ENCODE peak calls at places on chromosomes 1 and 21, in eight cellular contexts. T is PC-3, Z is hepatocyte, B is MM.1S, W is HCT116, V is GM23338, N is GM23248, S is PC-9. D is an unnamed sample.

GRCh38 chr1:229058111-229058551 is 212.8 kb upstream of the RAB4A start:
- DNase-seq in V (no peak), Z (no peak), N (no peak), B (no peak), S (no peak), T (no peak), W (no peak), D (no peak)

GRCh38 chr1:46315669-46316403 is 12.3 kb downstream of the UQCRH start:
- DNase-seq in N (peak; percentile 61), V (no peak), B (no peak), T (peak; percentile 63), Z (no peak), S (no peak), W (no peak), D (no peak)

GRCh38 chr1:59329412-59330053 is 32.6 kb downstream of the FGGY start:
- DNase-seq in S (no peak), T (no peak), W (no peak), Z (no peak), B (no peak), V (peak; percentile 16), N (no peak), D (no peak)

GRCh38 chr1:245085508-245086095 is 69.2 kb upstream of the KIF26B start:
- DNase-seq in S (no peak), B (no peak), N (peak; percentile 98), W (peak; percentile 43), Z (peak; percentile 39), T (peak; percentile 75), V (no peak), D (no peak)

GRCh38 chr21:37780991-37781983 is 135.0 kb downstream of the KCNJ6 start:
- DNase-seq in B (no peak), W (no peak), N (peak; percentile 43), Z (no peak), S (no peak), V (no peak), T (no peak), D (no peak)

GRCh38 chr1:96698332-96698983 is 23.1 kb upstream of the PTBP2 start:
- DNase-seq in T (no peak), S (no peak), Z (no peak), N (no peak), V (no peak), B (no peak), W (no peak), D (no peak)

GRCh38 chr1:14113841-14114567 is 414.0 kb downstream of the PRDM2 start:
- DNase-seq in T (peak; percentile 73), W (no peak), S (peak; percentile 1), V (peak; percentile 93), B (peak; percentile 74), Z (peak; percentile 78), N (peak; percentile 79), D (peak; percentile 92)

GRCh38 chr1:62377043-62377562 is 57.9 kb upstream of the KANK4 start:
- DNase-seq in V (no peak), W (no peak), B (no peak), S (no peak), N (no peak), Z (no peak), T (no peak), D (no peak)

GRCh38 chr1:173525936-173526335 is 48.8 kb downstream of the PRDX6 start:
- DNase-seq in S (no peak), T (no peak), N (no peak), B (peak; percentile 2), V (no peak), Z (no peak), W (no peak), D (no peak)

GRCh38 chr1:228157381-228158126 is 7.8 kb downstream of the GJC2 start:
- DNase-seq in V (no peak), S (no peak), Z (no peak), N (no peak), W (no peak), T (no peak), B (no peak), D (no peak)

GRCh38 chr1:7885513-7886298 is 32.8 kb upstream of the UTS2 start:
- DNase-seq in T (peak; percentile 34), Z (peak; percentile 14), W (peak; percentile 63), S (peak; percentile 98), B (no peak), V (peak; percentile 98), N (peak; percentile 11), D (peak; percentile 4)

GRCh38 chr1:238960071-238960470 is 426.3 kb upstream of the CHRM3 start:
- DNase-seq in V (no peak), W (no peak), S (no peak), T (peak; percentile 97), N (peak; percentile 36), B (no peak), Z (no peak), D (no peak)

GRCh38 chr1:198267921-198268320 is 111.1 kb downstream of the NEK7 start:
- DNase-seq in Z (no peak), B (no peak), W (no peak), T (peak; percentile 39), V (no peak), N (peak; percentile 60), S (no peak), D (no peak)

GRCh38 chr1:47675721-47676120 is 237.9 kb downstream of the FOXD2 start:
- DNase-seq in B (no peak), Z (no peak), T (no peak), N (no peak), W (no peak), S (no peak), V (no peak), D (no peak)

GRCh38 chr21:26833011-26833410 is 12.2 kb downstream of the ADAMTS1 start:
- DNase-seq in N (no peak), Z (no peak), B (no peak), S (no peak), V (no peak), T (no peak), W (no peak), D (no peak)

GRCh38 chr1:192739476-192740184 is 69.2 kb upstream of the RGS2 start:
- DNase-seq in B (no peak), S (no peak), N (no peak), V (peak; percentile 11), W (no peak), Z (no peak), T (no peak), D (no peak)

GRCh38 chr1:74714429-74715362 is 18.2 kb downstream of the CRYZ start:
- DNase-seq in W (no peak), T (no peak), S (no peak), V (no peak), Z (no peak), B (no peak), N (no peak), D (no peak)

GRCh38 chr21:42156690-42157605 is 62.0 kb upstream of the ABCG1 start:
- DNase-seq in T (no peak), Z (no peak), V (no peak), S (no peak), N (no peak), W (no peak), B (no peak), D (no peak)

GRCh38 chr1:241641748-241642592 is 1.8 kb upstream of the CHML start:
- DNase-seq in T (peak; percentile 96), W (no peak), V (no peak), Z (peak; percentile 22), S (peak; percentile 58), B (no peak), N (peak; percentile 48), D (no peak)

GRCh38 chr1:156146749-156147405 is 6.5 kb upstream of the SEMA4A start:
- DNase-seq in V (no peak), B (no peak), W (no peak), T (peak; percentile 32), S (no peak), Z (no peak), N (peak; percentile 74), D (no peak)

GRCh38 chr1:3869751-3870301 is 12.6 kb downstream of the DFFB start:
- DNase-seq in S (no peak), V (peak; percentile 20), Z (no peak), T (no peak), W (no peak), N (no peak), B (no peak), D (no peak)

GRCh38 chr21:25400427-25400826 is 206.9 kb downstream of the MRPL39 start:
- DNase-seq in W (no peak), Z (no peak), B (no peak), N (no peak), T (no peak), V (no peak), S (no peak), D (no peak)

GRCh38 chr1:52026278-52026677 is 7.3 kb downstream of the KTI12 start:
- DNase-seq in V (no peak), B (no peak), N (no peak), S (no peak), T (no peak), Z (no peak), W (no peak), D (no peak)

GRCh38 chr1:197619008-197619640 is 156.2 kb downstream of the DENND1B start:
- DNase-seq in W (peak; percentile 6), V (peak; percentile 30), B (peak; percentile 17), T (peak; percentile 30), N (peak; percentile 56), Z (no peak), S (no peak), D (peak; percentile 51)

GRCh38 chr1:209625791-209626285 is 26.4 kb downstream of the LAMB3 start:
- DNase-seq in S (no peak), N (no peak), Z (no peak), W (no peak), T (no peak), V (no peak), B (no peak), D (no peak)

GRCh38 chr21:40788635-40789034 is 58.3 kb downstream of the DSCAM start:
- DNase-seq in S (no peak), B (no peak), Z (no peak), V (no peak), W (no peak), N (no peak), T (no peak), D (no peak)
- H3K9me2 ChIP-seq in S (no peaks in the 10 kb centered on the region), B (no peaks in the 10 kb centered on the region), Z (no peaks in the 10 kb centered on the region), V (no peaks in the 10 kb centered on the region), W (no peaks in the 10 kb centered on the region), N (no peaks in the 10 kb centered on the region), T (no peaks in the 10 kb centered on the region), D (no peaks in the 10 kb centered on the region)

GRCh38 chr1:116957646-116958045 is 43.9 kb upstream of the CD101 start:
- DNase-seq in B (no peak), S (no peak), N (no peak), V (no peak), T (no peak), W (no peak), Z (no peak), D (no peak)
- H3K4me1 ChIP-seq in B (no peaks in the 10 kb centered on the region), S (no peaks in the 10 kb centered on the region), N (no peaks in the 10 kb centered on the region), V (peaks cover 15% of the 10 kb centered on the region), T (no peaks in the 10 kb centered on the region), W (no peaks in the 10 kb centered on the region), Z (no peaks in the 10 kb centered on the region), D (no peaks in the 10 kb centered on the region)

GRCh38 chr1:40664791-40665190 is 691 bp downstream of the RIMS3 start:
- DNase-seq in W (no peak), V (no peak), Z (no peak), N (no peak), S (no peak), T (no peak), B (no peak), D (no peak)
- H3K4me2 ChIP-seq in W (peak overlapping the region; percentile 97), V (peak overlapping the region; percentile 76), Z (peak overlapping the region; percentile 86), N (no peak overlapping the region), S (peak overlapping the region; percentile 83), T (peak overlapping the region; percentile 97), B (peak overlapping the region; percentile 94), D (peak overlapping the region; percentile 90)

DNA sequence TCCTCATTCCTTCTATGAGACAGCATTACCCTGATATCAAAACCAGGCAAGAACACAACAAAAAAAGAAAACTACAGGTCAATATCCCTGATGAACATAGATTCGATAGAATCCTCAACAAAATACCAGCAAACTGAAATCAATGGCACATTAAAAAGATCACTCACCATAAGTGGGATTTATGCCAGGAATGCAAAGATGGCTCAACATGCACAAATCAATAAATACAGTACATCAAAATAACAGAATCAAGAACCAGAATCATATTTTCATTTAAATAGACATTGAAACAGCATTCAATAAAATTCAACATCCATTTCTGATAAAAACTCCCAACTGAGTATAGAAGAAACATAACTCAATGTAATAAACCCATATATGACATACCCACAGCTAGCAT is 36.5 kb downstream of the FAF1 start:
- DNase-seq in W (no peak), N (no peak), Z (no peak), S (no peak), B (no peak), V (no peak), T (no peak), D (no peak)
- H3K9me2 ChIP-seq in W (no peaks in the 10 kb centered on the region), N (no peaks in the 10 kb centered on the region), Z (no peaks in the 10 kb centered on the region), S (no peaks in the 10 kb centered on the region), B (no peaks in the 10 kb centered on the region), V (no peaks in the 10 kb centered on the region), T (no peaks in the 10 kb centered on the region), D (no peaks in the 10 kb centered on the region)